ENCODE peak calls at places on chromosomes 11 and 22, in nine cellular contexts. One of them, this sample, is unnamed.

GRCh38 chr11:63488789-63489188 is 2.2 kb downstream of the PLAAT5 start:
- DNase-seq in kidney: no peak
- DNase-seq in upper lobe of right lung: no peak
- DNase-seq in mucosa of descending colon: no peak
- DNase-seq in left ventricle myocardium inferior: no peak
- DNase-seq in CD14-positive monocyte: no peak
- DNase-seq in stomach: no peak
- DNase-seq in heart left ventricle: no peak
- DNase-seq in psoas muscle: no peak
- DNase-seq in this sample: no peak

GRCh38 chr11:71563401-71563800 is 2.0 kb upstream of the KRTAP5-10 start:
- DNase-seq in kidney: no peak
- DNase-seq in upper lobe of right lung: no peak
- DNase-seq in mucosa of descending colon: peak; percentile 28
- DNase-seq in left ventricle myocardium inferior: no peak
- DNase-seq in CD14-positive monocyte: no peak
- DNase-seq in stomach: no peak
- DNase-seq in heart left ventricle: no peak
- DNase-seq in psoas muscle: no peak
- DNase-seq in this sample: peak; percentile 55

GRCh38 chr22:17924735-17925727 is 99.3 kb downstream of the MICAL3 start:
- DNase-seq in kidney: no peak
- DNase-seq in upper lobe of right lung: no peak
- DNase-seq in mucosa of descending colon: no peak
- DNase-seq in left ventricle myocardium inferior: no peak
- DNase-seq in CD14-positive monocyte: no peak
- DNase-seq in stomach: peak; percentile 60
- DNase-seq in heart left ventricle: no peak
- DNase-seq in psoas muscle: no peak
- DNase-seq in this sample: no peak

GRCh38 chr11:109796253-109796652 is 296.9 kb upstream of the ZC3H12C start:
- DNase-seq in kidney: no peak
- DNase-seq in upper lobe of right lung: no peak
- DNase-seq in mucosa of descending colon: no peak
- DNase-seq in left ventricle myocardium inferior: no peak
- DNase-seq in CD14-positive monocyte: no peak
- DNase-seq in stomach: no peak
- DNase-seq in heart left ventricle: no peak
- DNase-seq in psoas muscle: no peak
- DNase-seq in this sample: no peak

GRCh38 chr11:86513746-86514373 is 139.2 kb downstream of the CCDC81 start:
- DNase-seq in kidney: no peak
- DNase-seq in upper lobe of right lung: no peak
- DNase-seq in mucosa of descending colon: no peak
- DNase-seq in left ventricle myocardium inferior: no peak
- DNase-seq in CD14-positive monocyte: no peak
- DNase-seq in stomach: no peak
- DNase-seq in heart left ventricle: no peak
- DNase-seq in psoas muscle: no peak
- DNase-seq in this sample: no peak

GRCh38 chr11:66467756-66468155 is 1.1 kb downstream of the PELI3 start:
- DNase-seq in kidney: peak; percentile 75
- DNase-seq in upper lobe of right lung: no peak
- DNase-seq in mucosa of descending colon: peak; percentile 64
- DNase-seq in left ventricle myocardium inferior: no peak
- DNase-seq in CD14-positive monocyte: peak; percentile 82
- DNase-seq in stomach: peak; percentile 35
- DNase-seq in heart left ventricle: peak; percentile 32
- DNase-seq in psoas muscle: peak; percentile 60
- DNase-seq in this sample: peak; percentile 66

GRCh38 chr11:78138694-78139421 is 568 bp downstream of the ALG8 start:
- DNase-seq in kidney: no peak
- DNase-seq in upper lobe of right lung: no peak
- DNase-seq in mucosa of descending colon: peak; percentile 36
- DNase-seq in left ventricle myocardium inferior: no peak
- DNase-seq in CD14-positive monocyte: no peak
- DNase-seq in stomach: peak; percentile 41
- DNase-seq in heart left ventricle: no peak
- DNase-seq in psoas muscle: no peak
- DNase-seq in this sample: peak; percentile 54

GRCh38 chr11:67356867-67357561 is 3.7 kb upstream of the POLD4 start:
- DNase-seq in kidney: no peak
- DNase-seq in upper lobe of right lung: peak; percentile 79
- DNase-seq in mucosa of descending colon: peak; percentile 76
- DNase-seq in left ventricle myocardium inferior: peak; percentile 41
- DNase-seq in CD14-positive monocyte: peak; percentile 97
- DNase-seq in stomach: peak; percentile 79
- DNase-seq in heart left ventricle: peak; percentile 65
- DNase-seq in psoas muscle: peak; percentile 79
- DNase-seq in this sample: peak; percentile 67

GRCh38 chr22:37571258-37571991 is 8.5 kb downstream of the LGALS2 start:
- DNase-seq in kidney: no peak
- DNase-seq in upper lobe of right lung: no peak
- DNase-seq in mucosa of descending colon: no peak
- DNase-seq in left ventricle myocardium inferior: no peak
- DNase-seq in CD14-positive monocyte: no peak
- DNase-seq in stomach: no peak
- DNase-seq in heart left ventricle: no peak
- DNase-seq in psoas muscle: no peak
- DNase-seq in this sample: no peak

DNA sequence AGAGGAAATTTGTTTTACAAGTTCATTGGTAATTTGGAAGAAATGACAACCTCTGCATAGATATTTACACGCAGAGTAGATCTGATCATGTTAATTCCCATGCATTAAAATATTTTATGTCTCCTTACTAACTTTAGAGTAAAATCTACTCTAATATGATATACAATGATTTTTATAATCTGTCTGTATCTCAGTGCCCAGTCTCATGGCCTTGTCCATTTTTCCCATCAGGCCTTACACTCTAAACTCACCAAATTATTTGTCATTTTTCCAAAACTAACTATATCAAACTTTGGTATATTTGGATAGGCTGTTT is 12.2 kb downstream of the OR10D3 start:
- DNase-seq in kidney: no peak
- DNase-seq in upper lobe of right lung: no peak
- DNase-seq in mucosa of descending colon: no peak
- DNase-seq in left ventricle myocardium inferior: no peak
- DNase-seq in CD14-positive monocyte: no peak
- DNase-seq in stomach: no peak
- DNase-seq in heart left ventricle: no peak
- DNase-seq in psoas muscle: no peak
- DNase-seq in this sample: no peak
- TF ChIP-seq CTCF in kidney: no peak
- TF ChIP-seq CTCF in upper lobe of right lung: no peak
- TF ChIP-seq CTCF in mucosa of descending colon: no peak
- TF ChIP-seq CTCF in left ventricle myocardium inferior: no peak
- TF ChIP-seq CTCF in CD14-positive monocyte: peak; percentile 61
- TF ChIP-seq CTCF in stomach: peak; percentile 1
- TF ChIP-seq CTCF in heart left ventricle: no peak
- TF ChIP-seq CTCF in psoas muscle: no peak
- TF ChIP-seq CTCF in this sample: no peak

GRCh38 chr11:17353228-17354021 is 1.8 kb downstream of the NCR3LG1 start:
- DNase-seq in kidney: peak; percentile 91
- DNase-seq in upper lobe of right lung: peak; percentile 87
- DNase-seq in mucosa of descending colon: peak; percentile 85
- DNase-seq in left ventricle myocardium inferior: peak; percentile 77
- DNase-seq in CD14-positive monocyte: peak; percentile 49
- DNase-seq in stomach: peak; percentile 73
- DNase-seq in heart left ventricle: peak; percentile 72
- DNase-seq in psoas muscle: peak; percentile 79
- DNase-seq in this sample: peak; percentile 85

GRCh38 chr11:17352925-17353227 is 1.3 kb downstream of the NCR3LG1 start:
- DNase-seq in kidney: peak; percentile 79
- DNase-seq in upper lobe of right lung: peak; percentile 74
- DNase-seq in mucosa of descending colon: peak; percentile 68
- DNase-seq in left ventricle myocardium inferior: peak; percentile 18
- DNase-seq in CD14-positive monocyte: no peak
- DNase-seq in stomach: peak; percentile 54
- DNase-seq in heart left ventricle: peak; percentile 30
- DNase-seq in psoas muscle: no peak
- DNase-seq in this sample: peak; percentile 65

GRCh38 chr11:17351510-17352176 is at the start of gene NCR3LG1:
- DNase-seq in kidney: peak; percentile 84
- DNase-seq in upper lobe of right lung: peak; percentile 86
- DNase-seq in mucosa of descending colon: peak; percentile 85
- DNase-seq in left ventricle myocardium inferior: peak; percentile 40
- DNase-seq in CD14-positive monocyte: peak; percentile 78
- DNase-seq in stomach: peak; percentile 68
- DNase-seq in heart left ventricle: peak; percentile 44
- DNase-seq in psoas muscle: peak; percentile 73
- DNase-seq in this sample: peak; percentile 71

GRCh38 chr11:17350455-17351170 is 987 bp upstream of the NCR3LG1 start:
- DNase-seq in kidney: no peak
- DNase-seq in upper lobe of right lung: no peak
- DNase-seq in mucosa of descending colon: no peak
- DNase-seq in left ventricle myocardium inferior: no peak
- DNase-seq in CD14-positive monocyte: no peak
- DNase-seq in stomach: no peak
- DNase-seq in heart left ventricle: no peak
- DNase-seq in psoas muscle: no peak
- DNase-seq in this sample: peak; percentile 10

DNA sequence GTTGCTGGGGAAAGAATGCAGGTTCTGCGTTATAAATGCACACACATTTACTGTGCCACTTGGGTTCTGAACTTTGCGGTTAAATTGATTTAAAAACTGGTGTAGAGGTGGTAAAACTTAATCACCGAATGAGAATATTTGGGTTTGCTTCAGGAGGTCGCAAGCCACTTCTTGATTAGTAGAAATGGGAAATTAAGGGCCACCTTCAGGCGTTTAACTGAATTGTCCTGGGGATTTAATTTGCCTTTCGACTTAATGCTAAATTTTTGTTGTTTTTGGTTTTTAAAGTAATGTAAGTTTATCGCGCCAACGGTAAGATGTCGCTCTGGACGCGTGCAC is 460 bp upstream of the NCR3LG1 start:
- DNase-seq in kidney: no peak
- DNase-seq in upper lobe of right lung: no peak
- DNase-seq in mucosa of descending colon: no peak
- DNase-seq in left ventricle myocardium inferior: no peak
- DNase-seq in CD14-positive monocyte: no peak
- DNase-seq in stomach: no peak
- DNase-seq in heart left ventricle: no peak
- DNase-seq in psoas muscle: no peak
- DNase-seq in this sample: peak; percentile 5
- TF ChIP-seq CTCF in kidney: no peak
- TF ChIP-seq CTCF in upper lobe of right lung: no peak
- TF ChIP-seq CTCF in mucosa of descending colon: no peak
- TF ChIP-seq CTCF in left ventricle myocardium inferior: peak; percentile 16
- TF ChIP-seq CTCF in CD14-positive monocyte: peak; percentile 22
- TF ChIP-seq CTCF in stomach: no peak
- TF ChIP-seq CTCF in heart left ventricle: no peak
- TF ChIP-seq CTCF in psoas muscle: no peak
- TF ChIP-seq CTCF in this sample: no peak

DNA sequence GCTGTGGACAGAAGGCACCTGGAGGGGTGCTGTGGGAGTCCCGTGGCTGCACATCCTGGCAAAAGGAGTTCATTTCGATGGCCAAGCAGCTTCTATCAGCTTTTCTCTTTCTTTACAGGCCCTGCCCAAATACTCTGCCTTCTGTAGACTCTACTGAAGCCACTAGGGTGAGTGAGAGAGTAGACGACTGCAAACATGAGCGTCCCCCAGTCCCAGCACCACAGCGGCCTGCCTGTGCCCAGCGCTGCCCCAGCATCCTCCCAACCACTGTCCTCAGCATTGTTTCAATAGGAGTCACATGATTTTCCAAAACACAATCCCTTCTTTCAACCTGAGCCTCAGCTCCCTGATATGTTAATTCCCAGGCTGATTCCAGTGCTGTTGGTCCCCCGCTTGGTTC is 110.0 kb downstream of the KIRREL3 start:
- DNase-seq in kidney: no peak
- DNase-seq in upper lobe of right lung: no peak
- DNase-seq in mucosa of descending colon: no peak
- DNase-seq in left ventricle myocardium inferior: no peak
- DNase-seq in CD14-positive monocyte: no peak
- DNase-seq in stomach: no peak
- DNase-seq in heart left ventricle: no peak
- DNase-seq in psoas muscle: no peak
- DNase-seq in this sample: no peak
- TF ChIP-seq CTCF in kidney: no peak
- TF ChIP-seq CTCF in upper lobe of right lung: no peak
- TF ChIP-seq CTCF in mucosa of descending colon: no peak
- TF ChIP-seq CTCF in left ventricle myocardium inferior: no peak
- TF ChIP-seq CTCF in CD14-positive monocyte: no peak
- TF ChIP-seq CTCF in stomach: no peak
- TF ChIP-seq CTCF in heart left ventricle: no peak
- TF ChIP-seq CTCF in psoas muscle: no peak
- TF ChIP-seq CTCF in this sample: no peak

GRCh38 chr11:32885556-32885955 is 7.1 kb upstream of the QSER1 start:
- DNase-seq in kidney: no peak
- DNase-seq in upper lobe of right lung: no peak
- DNase-seq in mucosa of descending colon: no peak
- DNase-seq in left ventricle myocardium inferior: no peak
- DNase-seq in CD14-positive monocyte: no peak
- DNase-seq in stomach: no peak
- DNase-seq in heart left ventricle: no peak
- DNase-seq in psoas muscle: no peak
- DNase-seq in this sample: no peak

GRCh38 chr11:32884023-32884422 is 8.6 kb upstream of the QSER1 start:
- DNase-seq in kidney: no peak
- DNase-seq in upper lobe of right lung: no peak
- DNase-seq in mucosa of descending colon: no peak
- DNase-seq in left ventricle myocardium inferior: no peak
- DNase-seq in CD14-positive monocyte: no peak
- DNase-seq in stomach: no peak
- DNase-seq in heart left ventricle: no peak
- DNase-seq in psoas muscle: no peak
- DNase-seq in this sample: no peak

GRCh38 chr11:32886180-32886579 is 6.4 kb upstream of the QSER1 start:
- DNase-seq in kidney: no peak
- DNase-seq in upper lobe of right lung: no peak
- DNase-seq in mucosa of descending colon: no peak
- DNase-seq in left ventricle myocardium inferior: no peak
- DNase-seq in CD14-positive monocyte: no peak
- DNase-seq in stomach: no peak
- DNase-seq in heart left ventricle: no peak
- DNase-seq in psoas muscle: no peak
- DNase-seq in this sample: no peak

GRCh38 chr11:32881286-32881685 is 11.3 kb upstream of the QSER1 start:
- DNase-seq in kidney: no peak
- DNase-seq in upper lobe of right lung: no peak
- DNase-seq in mucosa of descending colon: no peak
- DNase-seq in left ventricle myocardium inferior: no peak
- DNase-seq in CD14-positive monocyte: no peak
- DNase-seq in stomach: no peak
- DNase-seq in heart left ventricle: no peak
- DNase-seq in psoas muscle: no peak
- DNase-seq in this sample: no peak

DNA sequence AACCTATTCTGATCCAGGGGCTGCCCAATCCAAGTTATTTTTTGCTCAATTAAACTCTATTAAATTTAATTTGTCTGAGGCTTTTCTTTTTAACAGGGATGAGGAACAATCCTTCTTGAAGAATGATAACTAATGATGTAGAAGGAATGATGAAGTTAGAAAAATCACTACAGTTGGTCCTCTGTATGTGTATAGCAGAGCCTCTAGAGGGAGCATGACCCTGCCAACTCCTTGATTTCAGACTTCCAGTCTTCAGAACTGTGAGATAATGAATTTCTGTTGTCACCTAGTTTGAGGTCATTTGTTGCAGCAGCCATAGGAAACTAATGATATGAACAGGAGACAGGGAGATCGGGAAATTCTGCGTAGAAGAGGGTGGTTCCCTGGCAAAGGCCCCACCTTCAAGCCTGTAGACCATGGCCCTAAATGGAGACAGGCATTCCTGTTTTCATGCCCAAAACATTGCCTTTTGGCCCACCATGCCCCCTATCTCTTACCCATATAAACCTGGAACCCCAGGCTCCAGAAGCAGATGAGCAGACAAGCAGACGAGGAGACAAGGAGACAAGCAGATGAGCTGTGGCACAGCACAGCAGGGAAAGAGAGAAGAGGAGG is 7.7 kb upstream of the QSER1 start:
- DNase-seq in kidney: no peak
- DNase-seq in upper lobe of right lung: no peak
- DNase-seq in mucosa of descending colon: no peak
- DNase-seq in left ventricle myocardium inferior: no peak
- DNase-seq in CD14-positive monocyte: no peak
- DNase-seq in stomach: no peak
- DNase-seq in heart left ventricle: no peak
- DNase-seq in psoas muscle: no peak
- DNase-seq in this sample: no peak
- TF ChIP-seq CTCF in kidney: no peak
- TF ChIP-seq CTCF in upper lobe of right lung: peak; percentile 46
- TF ChIP-seq CTCF in mucosa of descending colon: no peak
- TF ChIP-seq CTCF in left ventricle myocardium inferior: peak; percentile 43
- TF ChIP-seq CTCF in CD14-positive monocyte: peak; percentile 54
- TF ChIP-seq CTCF in stomach: no peak
- TF ChIP-seq CTCF in heart left ventricle: no peak
- TF ChIP-seq CTCF in psoas muscle: peak; percentile 17
- TF ChIP-seq CTCF in this sample: peak; percentile 32

This sample was measured in activated CD8-positive, alpha-beta T cell treated with anti-CD3 and anti-CD28 coated beads for 36 hours.